ENCODE peak calls at places on chromosomes 3 and 15, in five cellular contexts. Q is nephron progenitor cell, S is HEK293T, H is body of pancreas, T is ELF-1. G is an unnamed sample.

GRCh38 chr15:83292317-83292716 is 7.9 kb upstream of the BNC1 start:
- DNase-seq in Q (no peak), S (no peak), H (no peak), T (no peak), G (no peak)

GRCh38 chr15:68479870-68480269 is 47.9 kb upstream of the ITGA11 start:
- DNase-seq in Q (no peak), S (no peak), H (no peak), T (no peak), G (no peak)

GRCh38 chr3:52786330-52787215 is 8.0 kb upstream of the ITIH3 start:
- DNase-seq in Q (no peak), S (no peak), H (no peak), T (no peak), G (no peak)

GRCh38 chr3:159835126-159835525 is 153.5 kb upstream of the IL12A start:
- DNase-seq in Q (no peak), S (no peak), H (no peak), T (no peak), G (no peak)

GRCh38 chr15:42727740-42728355 is 9.1 kb downstream of the CDAN1 start:
- DNase-seq in Q (no peak), S (no peak), H (no peak), T (peak), G (no peak)

GRCh38 chr3:5136211-5136610 is 14.1 kb downstream of the ARL8B start:
- DNase-seq in Q (no peak), S (no peak), H (no peak), T (no peak), G (no peak)

GRCh38 chr15:58057559-58057958 is 8.0 kb downstream of the ALDH1A2 start:
- DNase-seq in Q (no peak), S (no peak), H (no peak), T (no peak), G (no peak)

GRCh38 chr3:88321696-88322095 is 171.9 kb downstream of the C3orf38 start:
- DNase-seq in Q (no peak), S (no peak), H (no peak), T (no peak), G (no peak)

GRCh38 chr3:38029400-38030125 is at the start of gene PLCD1:
- DNase-seq in Q (peak), S (peak), H (peak), T (peak), G (peak)

GRCh38 chr3:15979490-15979889 is 181.7 kb upstream of the ANKRD28 start:
- DNase-seq in Q (no peak), S (no peak), H (no peak), T (no peak), G (no peak)

GRCh38 chr3:113018461-113019181 is 27.8 kb downstream of the GTPBP8 start:
- DNase-seq in Q (no peak), S (no peak), H (no peak), T (no peak), G (no peak)

GRCh38 chr3:143775401-143775970 is 72.8 kb downstream of the SLC9A9 start:
- DNase-seq in Q (no peak), S (peak), H (no peak), T (no peak), G (peak)

GRCh38 chr3:32321095-32321835 is 70.4 kb upstream of the CMTM7 start:
- DNase-seq in Q (peak), S (peak), H (no peak), T (peak), G (no peak)

GRCh38 chr3:127715541-127715940 is 42.8 kb downstream of the ABTB1 start:
- DNase-seq in Q (no peak), S (no peak), H (no peak), T (no peak), G (no peak)

GRCh38 chr3:160564949-160565441 is 376 bp downstream of the KPNA4 start:
- DNase-seq in Q (peak), S (peak), H (no peak), T (no peak), G (peak)

GRCh38 chr3:103459815-103460214 is 1025.0 kb downstream of the ZPLD1 start:
- DNase-seq in Q (no peak), S (no peak), H (no peak), T (no peak), G (no peak)

GRCh38 chr3:50245831-50246516 is 10.0 kb downstream of the GNAI2 start:
- DNase-seq in Q (peak), S (peak), H (peak), T (peak), G (no peak)

GRCh38 chr15:90664650-90665287 is 52.4 kb upstream of the BLM start:
- DNase-seq in Q (no peak), S (no peak), H (peak), T (peak), G (no peak)

GRCh38 chr15:101320501-101321052 is 25.5 kb upstream of the SNRPA1 start:
- DNase-seq in Q (peak), S (no peak), H (peak), T (no peak), G (no peak)

GRCh38 chr3:138479355-138479964 is 45.0 kb downstream of the ESYT3 start:
- DNase-seq in Q (peak), S (peak), H (peak), T (peak), G (peak)

GRCh38 chr3:100155105-100155504 is 40.8 kb upstream of the FILIP1L start:
- DNase-seq in Q (no peak), S (no peak), H (no peak), T (no peak), G (no peak)

GRCh38 chr3:187997490-187997889 is 156.5 kb upstream of the LPP start:
- DNase-seq in Q (no peak), S (no peak), H (no peak), T (no peak), G (no peak)

GRCh38 chr15:58447244-58448010 is 15.6 kb downstream of the LIPC start:
- DNase-seq in Q (no peak), S (no peak), H (no peak), T (no peak), G (peak)

GRCh38 chr3:10289785-10290355 is 2.9 kb downstream of the GHRL start:
- DNase-seq in Q (no peak), S (no peak), H (no peak), T (peak), G (no peak)

GRCh38 chr3:127408022-127408683 is 120.3 kb upstream of the PRR20G start:
- DNase-seq in Q (no peak), S (no peak), H (no peak), T (no peak), G (no peak)

GRCh38 chr3:123258811-123259420 is 57.2 kb downstream of the SEC22A start:
- DNase-seq in Q (no peak), S (peak), H (no peak), T (no peak), G (peak)

GRCh38 chr3:49653016-49653415 is 21.1 kb upstream of the APEH start:
- DNase-seq in Q (peak), S (no peak), H (no peak), T (no peak), G (no peak)

GRCh38 chr15:31309893-31310606 is 16.6 kb upstream of the KLF13 start:
- DNase-seq in Q (no peak), S (no peak), H (no peak), T (no peak), G (no peak)

GRCh38 chr3:22609139-22609538 is 594.0 kb upstream of the UBE2E2 start:
- DNase-seq in Q (no peak), S (no peak), H (no peak), T (no peak), G (no peak)

GRCh38 chr3:159631226-159631625 is 357.4 kb upstream of the IL12A start:
- DNase-seq in Q (no peak), S (no peak), H (no peak), T (no peak), G (no peak)

GRCh38 chr3:139378587-139378986 is 10.9 kb downstream of the COPB2 start:
- DNase-seq in Q (no peak), S (no peak), H (no peak), T (no peak), G (no peak)

GRCh38 chr3:100032262-100032661 is 82.0 kb downstream of the FILIP1L start:
- DNase-seq in Q (no peak), S (no peak), H (no peak), T (no peak), G (peak)

GRCh38 chr15:60091150-60091549 is 87.0 kb downstream of the FOXB1 start:
- DNase-seq in Q (no peak), S (no peak), H (no peak), T (peak), G (no peak)

GRCh38 chr3:176274161-176274560 is 923.1 kb downstream of the TBL1XR1 start:
- DNase-seq in Q (no peak), S (no peak), H (no peak), T (no peak), G (no peak)

GRCh38 chr3:38843898-38844297 is 27.9 kb upstream of the SCN10A start:
- DNase-seq in Q (no peak), S (peak), H (no peak), T (peak), G (no peak)

GRCh38 chr3:24123596-24123995 is 178.5 kb downstream of the NR1D2 start:
- DNase-seq in Q (no peak), S (no peak), H (no peak), T (no peak), G (no peak)

G was measured in SJCRH30.